ENCODE peak calls at places on chromosomes 11 and 22, in eight cellular contexts. C is H4; O is cardiac muscle cell; T is frontal cortex; A is stimulated activated CD4-positive, alpha-beta T cell treated with anti-CD3 and anti-CD28 coated beads, Interleukin-1b, Interleukin-23, amount 100 ng/mL, for 24 hours; X is T-helper 1 cell; U is NCI-H2107; Z is neural crest cell. L is an unnamed sample.

GRCh38 chr11:19557720-19558140 is 154.9 kb upstream of the NAV2 start:
- DNase-seq in T (peak), X (peak), A (peak), O (peak), C (peak), Z (peak), U (peak), L (peak)

GRCh38 chr22:48802576-48802975 is 1025.1 kb downstream of the BRD1 start:
- DNase-seq in T (no peak), U (no peak), Z (no peak), C (no peak), O (no peak), X (no peak), A (no peak), L (no peak)

GRCh38 chr22:30297276-30298004 is 8.1 kb upstream of the CASTOR1 start:
- DNase-seq in X (no peak), T (no peak), O (no peak), C (no peak), Z (no peak), U (no peak), A (no peak), L (no peak)

GRCh38 chr22:37189011-37189466 is 992 bp upstream of the C1QTNF6 start:
- DNase-seq in U (no peak), O (peak), T (no peak), A (no peak), C (no peak), Z (no peak), X (no peak), L (no peak)

GRCh38 chr22:49179175-49179574 is 648.5 kb downstream of the BRD1 start:
- DNase-seq in X (no peak), O (no peak), Z (no peak), A (no peak), C (no peak), U (no peak), T (no peak), L (no peak)

GRCh38 chr22:39148727-39149535 is 3.5 kb downstream of the CBX7 start:
- DNase-seq in C (no peak), A (no peak), X (peak), Z (no peak), U (no peak), T (peak), O (no peak), L (no peak)

GRCh38 chr11:13215157-13215556 is 62.4 kb upstream of the BMAL1 start:
- DNase-seq in A (no peak), X (no peak), T (no peak), C (no peak), U (no peak), Z (no peak), O (no peak), L (no peak)

GRCh38 chr11:66112640-66113098 is 42.6 kb downstream of the PACS1 start:
- DNase-seq in T (no peak), Z (no peak), O (peak), A (no peak), U (no peak), C (no peak), X (no peak), L (no peak)

GRCh38 chr11:126048198-126048597 is 14.5 kb downstream of the CDON start:
- DNase-seq in X (no peak), U (no peak), C (no peak), Z (no peak), O (no peak), A (no peak), T (no peak), L (no peak)

GRCh38 chr11:26467506-26467905 is 104.6 kb downstream of the MUC15 start:
- DNase-seq in X (no peak), O (no peak), C (no peak), U (no peak), Z (no peak), A (no peak), T (no peak), L (no peak)

GRCh38 chr22:37377927-37378326 is 49.4 kb downstream of the ELFN2 start:
- DNase-seq in U (no peak), O (no peak), T (no peak), C (no peak), Z (no peak), X (no peak), A (no peak), L (no peak)

GRCh38 chr11:78138694-78139421 is 568 bp downstream of the ALG8 start:
- DNase-seq in A (peak), X (peak), T (no peak), O (peak), C (peak), Z (no peak), U (no peak), L (peak)

GRCh38 chr11:100808904-100809491 is 121.9 kb downstream of the ARHGAP42 start:
- DNase-seq in Z (no peak), O (peak), U (no peak), C (no peak), T (no peak), A (no peak), X (no peak), L (no peak)

L was measured in SK-N-DZ.